ENCODE peak calls at places on chromosomes 12 and 14, in six cellular contexts. B, G, W, O, Q and V are unnamed samples.
A peak's percentile ranks its signal among the peaks of the same experiment; 100 is the strongest.

GRCh38 chr14:103102689-103103260 is 8.2 kb downstream of the EXOC3L4 start:
- DNase-seq in B (peak; percentile 56), G (no peak), W (no peak), O (no peak), Q (no peak), V (no peak)

GRCh38 chr12:51915003-51915625 is 7.8 kb downstream of the ACVRL1 start:
- DNase-seq in B (peak; percentile 62), G (no peak), W (no peak), O (no peak), Q (no peak), V (no peak)

GRCh38 chr12:131852551-131853299 is 24.5 kb downstream of the MMP17 start:
- DNase-seq in B (no peak), G (peak; percentile 51), W (no peak), O (no peak), Q (no peak), V (no peak)

GRCh38 chr14:100523536-100524025 is 63.6 kb downstream of the BEGAIN start:
- DNase-seq in B (no peak), G (no peak), W (no peak), O (no peak), Q (no peak), V (no peak)

GRCh38 chr14:60922050-60922449 is 58.8 kb downstream of the TRMT5 start:
- DNase-seq in B (no peak), G (no peak), W (no peak), O (no peak), Q (no peak), V (no peak)

GRCh38 chr12:122917508-122918227 is 21.7 kb upstream of the VPS37B start:
- DNase-seq in B (no peak), G (no peak), W (peak; percentile 78), O (no peak), Q (no peak), V (peak; percentile 45)

GRCh38 chr14:77120771-77121743 is 20.5 kb downstream of the ZDHHC22 start:
- DNase-seq in B (no peak), G (peak; percentile 84), W (no peak), O (peak; percentile 56), Q (peak; percentile 42), V (no peak)

GRCh38 chr12:78797201-78797931 is 67.2 kb upstream of the SYT1 start:
- DNase-seq in B (no peak), G (no peak), W (no peak), O (no peak), Q (no peak), V (peak; percentile 11)

GRCh38 chr12:3680919-3681594 is 71.9 kb downstream of the CRACR2A start:
- DNase-seq in B (no peak), G (no peak), W (no peak), O (no peak), Q (peak; percentile 50), V (no peak)

GRCh38 chr14:60565211-60565610 is 56.3 kb downstream of the SIX6 start:
- DNase-seq in B (no peak), G (no peak), W (no peak), O (no peak), Q (no peak), V (peak; percentile 26)

GRCh38 chr14:58944957-58945356 is 243.5 kb upstream of the DAAM1 start:
- DNase-seq in B (no peak), G (no peak), W (no peak), O (no peak), Q (no peak), V (no peak)

GRCh38 chr14:77542349-77543239 is 44.0 kb upstream of the ISM2 start:
- DNase-seq in B (no peak), G (no peak), W (no peak), O (no peak), Q (no peak), V (no peak)

GRCh38 chr14:91223028-91223783 is 21.3 kb downstream of the GPR68 start:
- DNase-seq in B (no peak), G (no peak), W (no peak), O (no peak), Q (no peak), V (no peak)

GRCh38 chr12:67352682-67353081 is 83.5 kb downstream of the CAND1 start:
- DNase-seq in B (no peak), G (no peak), W (no peak), O (no peak), Q (no peak), V (no peak)

GRCh38 chr12:29992366-29992765 is 208.6 kb upstream of the TMTC1 start:
- DNase-seq in B (no peak), G (no peak), W (no peak), O (no peak), Q (no peak), V (no peak)

GRCh38 chr12:10901427-10901826 is 7.9 kb downstream of the TAS2R13 start:
- DNase-seq in B (no peak), G (no peak), W (no peak), O (no peak), Q (no peak), V (no peak)

GRCh38 chr14:23056257-23056955 is 914 bp downstream of the CDH24 start:
- DNase-seq in B (peak; percentile 87), G (peak; percentile 95), W (peak; percentile 53), O (peak; percentile 74), Q (peak; percentile 85), V (peak; percentile 92)

GRCh38 chr12:82904219-82904795 is 217.6 kb downstream of the TMTC2 start:
- DNase-seq in B (no peak), G (no peak), W (no peak), O (no peak), Q (no peak), V (peak; percentile 4)

GRCh38 chr14:28780843-28781503 is 14.4 kb downstream of the FOXG1 start:
- DNase-seq in B (peak; percentile 71), G (no peak), W (no peak), O (no peak), Q (no peak), V (no peak)

GRCh38 chr14:88818018-88818417 is 6.4 kb upstream of the TTC8 start:
- DNase-seq in B (no peak), G (peak; percentile 18), W (no peak), O (no peak), Q (no peak), V (no peak)

GRCh38 chr12:24600996-24601395 is 347.9 kb downstream of the BCAT1 start:
- DNase-seq in B (no peak), G (no peak), W (peak; percentile 69), O (peak; percentile 5), Q (no peak), V (peak; percentile 50)

GRCh38 chr12:11798856-11799530 is 149.5 kb downstream of the ETV6 start:
- DNase-seq in B (no peak), G (no peak), W (peak; percentile 69), O (no peak), Q (no peak), V (no peak)

GRCh38 chr14:88421286-88421685 is 35.8 kb downstream of the SPATA7 start:
- DNase-seq in B (no peak), G (no peak), W (peak; percentile 10), O (no peak), Q (no peak), V (no peak)

GRCh38 chr12:17342381-17342961 is 736.5 kb upstream of the LMO3 start:
- DNase-seq in B (peak; percentile 13), G (no peak), W (no peak), O (no peak), Q (no peak), V (no peak)

GRCh38 chr12:34399631-34400422 is 377.5 kb downstream of the ALG10 start:
- DNase-seq in B (no peak), G (peak; percentile 0), W (no peak), O (no peak), Q (peak; percentile 1), V (peak; percentile 1)

GRCh38 chr12:96343347-96343954 is 56.8 kb downstream of the CDK17 start:
- DNase-seq in B (no peak), G (peak; percentile 32), W (no peak), O (no peak), Q (no peak), V (no peak)

GRCh38 chr14:84520711-84521338 is 1009.1 kb upstream of the FLRT2 start:
- DNase-seq in B (no peak), G (no peak), W (no peak), O (no peak), Q (no peak), V (no peak)

GRCh38 chr14:68312884-68313725 is 479.8 kb downstream of the ZFP36L1 start:
- DNase-seq in B (no peak), G (peak; percentile 62), W (no peak), O (peak; percentile 37), Q (no peak), V (no peak)

GRCh38 chr12:124496584-124496983 is 70.8 kb downstream of the NCOR2 start:
- DNase-seq in B (no peak), G (peak; percentile 73), W (peak; percentile 17), O (peak; percentile 12), Q (no peak), V (peak; percentile 82)

GRCh38 chr14:68466491-68466977 is 326.3 kb downstream of the ZFP36L1 start:
- DNase-seq in B (no peak), G (no peak), W (peak; percentile 86), O (no peak), Q (no peak), V (peak; percentile 84)

GRCh38 chr14:39275395-39275794 is 41.7 kb downstream of the MIA2 start:
- DNase-seq in B (no peak), G (no peak), W (no peak), O (no peak), Q (no peak), V (no peak)

GRCh38 chr12:132544173-132544468 is 54.2 kb downstream of the FBRSL1 start:
- DNase-seq in B (no peak), G (no peak), W (no peak), O (no peak), Q (no peak), V (no peak)